ENCODE peak calls at places on chromosomes 3 and 15, in ten cellular contexts. E is esophagus squamous epithelium; U is GM23248; K is RWPE1; S is sigmoid colon; X is cardiac muscle cell; R is lower lobe of right lung; H is H9; C is right atrium auricular region; W is CD8-positive, alpha-beta memory T cell. Y is an unnamed sample.
A peak's percentile ranks its signal among the peaks of the same experiment; 100 is the strongest.

GRCh38 chr3:161069441-161070251 is 35.5 kb downstream of the B3GALNT1 start:
- DNase-seq in W (no peak), X (no peak), R (no peak), U (peak; percentile 82), E (no peak), C (no peak), S (no peak), H (no peak), K (peak; percentile 71), Y (no peak)

GRCh38 chr3:98692787-98693473 is 70.2 kb upstream of the ST3GAL6 start:
- DNase-seq in K (no peak), C (no peak), H (no peak), X (no peak), S (no peak), E (no peak), U (no peak), R (no peak), W (no peak), Y (no peak)

GRCh38 chr3:36923523-36923943 is 21.3 kb downstream of the TRANK1 start:
- DNase-seq in W (no peak), R (no peak), X (no peak), H (peak; percentile 60), K (no peak), S (no peak), U (no peak), E (no peak), C (peak; percentile 55), Y (no peak)

GRCh38 chr3:150080058-150080730 is 109.5 kb upstream of the PFN2 start:
- DNase-seq in X (no peak), U (no peak), K (no peak), C (no peak), R (no peak), E (no peak), H (no peak), W (no peak), S (no peak), Y (no peak)

GRCh38 chr15:35115155-35115725 is 30.1 kb upstream of the NANOGP8 start:
- DNase-seq in E (no peak), S (no peak), C (no peak), W (no peak), U (no peak), K (no peak), R (no peak), H (no peak), X (peak; percentile 5), Y (no peak)

GRCh38 chr15:38868326-38869114 is 303.9 kb upstream of the RASGRP1 start:
- DNase-seq in S (peak; percentile 78), C (peak; percentile 87), W (no peak), E (no peak), X (no peak), K (peak; percentile 83), U (peak; percentile 97), H (no peak), R (no peak), Y (no peak)

GRCh38 chr3:13498354-13499060 is 18.4 kb downstream of the HDAC11 start:
- DNase-seq in K (no peak), W (peak; percentile 41), X (no peak), E (no peak), C (no peak), H (no peak), R (peak; percentile 39), U (peak; percentile 50), S (no peak), Y (no peak)

GRCh38 chr15:101258238-101259144 is 6.6 kb upstream of the CHSY1 start:
- DNase-seq in E (no peak), S (peak; percentile 78), C (no peak), W (peak; percentile 64), K (peak; percentile 61), R (no peak), X (peak; percentile 79), H (no peak), U (peak; percentile 86), Y (no peak)

DNA sequence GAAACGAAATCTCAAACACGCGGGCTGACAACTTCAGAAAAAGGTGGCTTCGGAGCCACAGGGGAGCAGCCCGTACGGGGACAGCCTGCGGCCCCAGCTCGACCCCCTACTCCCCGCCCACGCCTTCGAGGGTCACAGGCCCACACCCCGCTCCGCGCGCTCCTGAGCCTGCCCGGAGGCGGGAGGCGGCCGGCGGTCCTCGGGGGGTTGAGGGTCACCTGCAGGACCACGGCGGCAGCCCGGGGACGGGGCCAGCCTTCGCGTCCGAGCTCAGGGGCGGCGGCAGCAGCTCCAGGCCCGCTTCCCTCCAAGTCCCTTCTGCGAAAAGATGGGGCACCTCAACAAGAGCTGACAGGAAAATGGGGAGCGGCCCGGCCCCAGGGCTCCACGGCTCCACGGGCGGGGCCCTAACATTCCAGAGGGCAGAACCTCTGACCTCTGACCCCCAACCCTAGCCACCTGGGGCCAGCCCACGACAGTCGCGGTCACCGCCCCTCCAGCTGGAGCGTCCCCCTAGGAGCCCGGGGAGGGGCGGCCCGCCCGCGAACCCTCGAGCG is 448 bp downstream of the LYSMD4 start:
- DNase-seq in X (peak; percentile 40), U (no peak), S (peak; percentile 79), R (no peak), K (peak; percentile 20), H (no peak), W (no peak), E (no peak), C (no peak), Y (no peak)
- H3K27ac ChIP-seq in X (no peak overlapping the region), U (no peak overlapping the region), S (peak overlapping the region; percentile 90), R (peak overlapping the region; percentile 88), K (peak overlapping the region; percentile 84), H (no peak overlapping the region), W (peak overlapping the region; percentile 20), E (peak overlapping the region; percentile 98), C (peak overlapping the region; percentile 99), Y (peak overlapping the region; percentile 59)

GRCh38 chr3:69787436-69788168 is 48.3 kb downstream of the MITF start:
- DNase-seq in K (peak; percentile 64), S (no peak), R (no peak), W (no peak), E (no peak), X (no peak), C (no peak), U (peak; percentile 75), H (no peak), Y (no peak)

GRCh38 chr3:69781593-69781992 is 42.3 kb downstream of the MITF start:
- DNase-seq in K (no peak), W (no peak), R (no peak), E (no peak), C (no peak), H (no peak), U (no peak), X (peak; percentile 37), S (no peak), Y (no peak)

GRCh38 chr3:69785769-69786311 is 46.6 kb downstream of the MITF start:
- DNase-seq in K (no peak), X (no peak), C (no peak), U (no peak), H (no peak), W (no peak), E (no peak), S (no peak), R (no peak), Y (no peak)

GRCh38 chr3:69786854-69787253 is 47.6 kb downstream of the MITF start:
- DNase-seq in E (no peak), X (no peak), K (no peak), H (no peak), R (no peak), C (no peak), W (no peak), U (no peak), S (no peak), Y (no peak)

DNA sequence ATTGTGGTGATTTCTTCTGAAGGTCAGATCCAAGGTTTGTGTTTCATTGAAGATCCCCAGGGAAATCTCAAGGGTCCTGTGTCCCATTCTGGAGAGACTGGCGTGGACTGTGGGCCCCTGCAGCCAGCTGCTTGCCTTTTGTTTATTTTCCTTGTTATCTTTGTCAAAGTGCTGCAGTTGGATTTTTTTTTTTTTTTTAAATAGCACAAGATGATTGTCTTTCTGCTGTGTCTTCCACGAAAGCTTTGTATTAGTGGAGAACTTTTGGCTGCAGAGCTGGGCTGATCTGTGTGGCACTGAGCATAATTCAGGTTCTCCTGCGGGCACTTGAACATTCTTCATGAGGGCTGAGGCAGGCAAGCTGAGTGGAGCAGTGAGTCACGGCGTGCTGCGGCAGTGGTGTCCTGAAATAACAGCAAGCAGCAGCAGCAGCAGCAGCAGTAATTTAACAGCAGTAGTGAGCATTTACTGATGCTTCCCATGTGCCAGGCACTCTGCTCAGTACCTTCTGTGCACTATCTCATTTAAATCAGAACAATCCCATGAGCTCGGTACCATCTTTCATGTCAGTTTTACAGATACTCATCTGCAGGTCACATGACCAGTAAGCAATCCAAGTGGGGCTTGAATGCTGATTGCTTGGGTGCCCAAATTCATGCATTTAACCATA is 45.7 kb downstream of the MITF start:
- DNase-seq in K (peak; percentile 35), S (peak; percentile 89), X (peak; percentile 48), W (no peak), E (no peak), U (peak; percentile 93), C (peak; percentile 86), R (peak; percentile 84), H (no peak), Y (no peak)
- H3K27ac ChIP-seq in K (no peak overlapping the region), S (peak overlapping the region; percentile 86), X (peak overlapping the region; percentile 78), W (peak overlapping the region; percentile 9), E (peak overlapping the region; percentile 31), U (no peak overlapping the region), C (peak overlapping the region; percentile 74), R (peak overlapping the region; percentile 12), H (no peak overlapping the region), Y (no peak overlapping the region)

DNA sequence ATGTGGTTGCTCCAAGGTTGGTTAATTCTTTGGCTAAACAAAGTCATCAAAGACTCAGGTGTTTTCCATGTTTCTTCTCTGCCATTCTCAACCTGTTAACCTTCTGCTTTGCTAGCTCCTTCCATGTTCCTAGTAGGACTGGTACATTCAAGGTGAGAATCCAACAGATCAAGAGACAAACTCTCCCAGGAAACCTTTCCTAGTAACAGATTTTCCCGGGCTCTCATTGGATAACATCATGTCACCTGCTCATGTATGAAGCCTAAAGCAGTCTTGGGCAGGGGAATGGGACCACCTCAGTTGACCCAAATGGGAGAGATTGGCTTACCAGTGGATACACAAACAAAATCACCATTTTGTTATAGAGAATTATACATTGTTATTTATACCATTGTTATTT is 14.9 kb downstream of the SEMA6D start:
- DNase-seq in X (no peak), K (no peak), U (no peak), H (no peak), C (no peak), R (no peak), S (no peak), E (no peak), W (no peak), Y (no peak)
- H3K27ac ChIP-seq in X (no peak overlapping the region), K (no peak overlapping the region), U (no peak overlapping the region), H (no peak overlapping the region), C (peak overlapping the region; percentile 36), R (no peak overlapping the region), S (no peak overlapping the region), E (no peak overlapping the region), W (no peak overlapping the region), Y (no peak overlapping the region)

GRCh38 chr3:57274845-57275244 is 17.6 kb downstream of the ASB14 start:
- DNase-seq in R (no peak), S (no peak), H (no peak), K (no peak), C (no peak), X (no peak), U (no peak), W (no peak), E (no peak), Y (no peak)

GRCh38 chr3:57281710-57282109 is 10.8 kb downstream of the ASB14 start:
- DNase-seq in W (no peak), R (no peak), U (peak; percentile 58), K (no peak), E (no peak), H (no peak), S (no peak), C (no peak), X (no peak), Y (no peak)

GRCh38 chr3:57279685-57280084 is 12.8 kb downstream of the ASB14 start:
- DNase-seq in R (no peak), H (no peak), X (no peak), W (no peak), K (no peak), E (no peak), S (no peak), U (peak; percentile 5), C (no peak), Y (no peak)

GRCh38 chr3:57275393-57275792 is 17.1 kb downstream of the ASB14 start:
- DNase-seq in W (no peak), S (no peak), X (no peak), R (no peak), E (no peak), U (no peak), K (no peak), C (no peak), H (no peak), Y (no peak)

DNA sequence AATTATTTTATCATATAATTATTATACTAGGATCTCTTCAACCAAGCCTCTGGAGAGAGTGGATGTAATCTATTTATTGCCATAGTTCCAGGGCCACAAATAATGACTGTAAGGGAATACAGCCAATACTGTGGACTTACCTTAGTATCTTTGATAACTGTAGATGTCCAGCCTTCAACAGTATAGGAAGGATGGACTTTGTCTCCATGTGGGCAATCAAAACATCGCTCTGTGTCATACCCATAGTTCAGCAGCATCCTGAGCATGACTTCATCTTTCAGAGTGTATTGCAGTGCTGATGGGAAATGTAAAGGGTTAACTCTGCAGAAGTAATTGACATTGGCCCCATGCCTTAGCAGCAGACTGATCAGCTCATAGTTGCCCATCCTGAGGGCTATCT is 14.2 kb downstream of the ASB14 start:
- DNase-seq in R (no peak), K (no peak), H (no peak), U (no peak), X (no peak), C (no peak), S (no peak), W (no peak), E (no peak), Y (no peak)
- H3K27ac ChIP-seq in R (no peak overlapping the region), K (no peak overlapping the region), H (no peak overlapping the region), U (no peak overlapping the region), X (no peak overlapping the region), C (no peak overlapping the region), S (no peak overlapping the region), W (no peak overlapping the region), E (no peak overlapping the region), Y (no peak overlapping the region)

Y was measured in neuronal stem cell.